ENCODE peak calls at places on chromosomes 6 and 20, in nine cellular contexts. V is AG09309; A is A549; X is CD8-positive, alpha-beta T cell; W is fibroblast of mammary gland; Y is adrenal gland; M is ovary; C is fibroblast of lung; R is GM12865. B is an unnamed sample.

GRCh38 chr20:30168025-30168799 is 1089.3 kb upstream of the DEFB115 start:
- DNase-seq in V (no peak), A (no peak), X (no peak), W (no peak), Y (no peak), M (peak), C (no peak), R (no peak), B (no peak)

GRCh38 chr6:154580397-154581135 is 70.1 kb upstream of the CNKSR3 start:
- DNase-seq in V (no peak), A (no peak), X (no peak), W (no peak), Y (no peak), M (no peak), C (no peak), R (no peak), B (no peak)

GRCh38 chr6:122755901-122756300 is 23.6 kb upstream of the FABP7 start:
- DNase-seq in V (no peak), A (no peak), X (no peak), W (no peak), Y (no peak), M (no peak), C (no peak), R (no peak), B (no peak)

GRCh38 chr6:28543671-28544131 is 18.0 kb downstream of the GPX5 start:
- DNase-seq in V (no peak), A (peak), X (peak), W (peak), Y (no peak), M (peak), C (peak), R (peak), B (peak)

GRCh38 chr20:37575884-37576283 is 48.2 kb upstream of the BLCAP start:
- DNase-seq in V (no peak), A (no peak), X (no peak), W (no peak), Y (no peak), M (no peak), C (no peak), R (peak), B (no peak)

GRCh38 chr20:52724586-52724985 is 247.6 kb upstream of the TSHZ2 start:
- DNase-seq in V (no peak), A (no peak), X (no peak), W (no peak), Y (no peak), M (no peak), C (no peak), R (no peak), B (no peak)

GRCh38 chr6:16321826-16322225 is 83.4 kb downstream of the GMPR start:
- DNase-seq in V (no peak), A (no peak), X (no peak), W (no peak), Y (no peak), M (no peak), C (no peak), R (no peak), B (no peak)

GRCh38 chr6:40894962-40895799 is 143.8 kb downstream of the UNC5CL start:
- DNase-seq in V (peak), A (peak), X (no peak), W (peak), Y (peak), M (peak), C (peak), R (no peak), B (peak)

GRCh38 chr6:5181494-5182287 is 79.1 kb downstream of the LYRM4 start:
- DNase-seq in V (no peak), A (peak), X (no peak), W (no peak), Y (no peak), M (no peak), C (no peak), R (no peak), B (peak)

GRCh38 chr6:139112146-139112545 is 22.7 kb upstream of the HECA start:
- DNase-seq in V (no peak), A (no peak), X (no peak), W (no peak), Y (no peak), M (no peak), C (no peak), R (no peak), B (no peak)

GRCh38 chr6:158002249-158002950 is 20.7 kb downstream of the SYNJ2 start:
- DNase-seq in V (no peak), A (no peak), X (no peak), W (no peak), Y (no peak), M (no peak), C (no peak), R (no peak), B (no peak)

GRCh38 chr6:48560408-48560807 is 449.4 kb upstream of the PTCHD4 start:
- DNase-seq in V (no peak), A (no peak), X (no peak), W (peak), Y (no peak), M (no peak), C (peak), R (no peak), B (peak)

GRCh38 chr20:24913076-24913628 is 35.9 kb upstream of the CST7 start:
- DNase-seq in V (no peak), A (no peak), X (no peak), W (no peak), Y (no peak), M (no peak), C (no peak), R (no peak), B (no peak)

GRCh38 chr6:169387809-169388383 is 134.2 kb upstream of the THBS2 start:
- DNase-seq in V (no peak), A (no peak), X (no peak), W (no peak), Y (no peak), M (no peak), C (no peak), R (no peak), B (no peak)

GRCh38 chr6:169388767-169389166 is 135.1 kb upstream of the THBS2 start:
- DNase-seq in V (no peak), A (no peak), X (no peak), W (no peak), Y (no peak), M (no peak), C (no peak), R (no peak), B (no peak)

GRCh38 chr6:169393753-169394152 is 140.1 kb upstream of the THBS2 start:
- DNase-seq in V (no peak), A (no peak), X (no peak), W (no peak), Y (no peak), M (no peak), C (no peak), R (no peak), B (no peak)

GRCh38 chr6:169395080-169395805 is 141.6 kb upstream of the THBS2 start:
- DNase-seq in V (no peak), A (no peak), X (no peak), W (no peak), Y (no peak), M (no peak), C (no peak), R (no peak), B (no peak)

GRCh38 chr6:169391473-169392071 is 137.9 kb upstream of the THBS2 start:
- DNase-seq in V (no peak), A (no peak), X (no peak), W (peak), Y (no peak), M (no peak), C (peak), R (no peak), B (no peak)
- TF ChIP-seq CTCF in V (no peak), A (no peak), X (no peak), W (no peak), Y (no peak), M (no peak), C (no peak), R (no peak), B (no peak)

GRCh38 chr6:13302751-13303667 is 25.3 kb downstream of the TBC1D7 start:
- DNase-seq in V (peak), A (peak), X (no peak), W (peak), Y (peak), M (peak), C (peak), R (peak), B (peak)
- H3K4me3 ChIP-seq in V (no peak), A (no peak), X (no peak), W (no peak), Y (no peak), M (no peak), C (peak), R (peak), B (no peak)

DNA sequence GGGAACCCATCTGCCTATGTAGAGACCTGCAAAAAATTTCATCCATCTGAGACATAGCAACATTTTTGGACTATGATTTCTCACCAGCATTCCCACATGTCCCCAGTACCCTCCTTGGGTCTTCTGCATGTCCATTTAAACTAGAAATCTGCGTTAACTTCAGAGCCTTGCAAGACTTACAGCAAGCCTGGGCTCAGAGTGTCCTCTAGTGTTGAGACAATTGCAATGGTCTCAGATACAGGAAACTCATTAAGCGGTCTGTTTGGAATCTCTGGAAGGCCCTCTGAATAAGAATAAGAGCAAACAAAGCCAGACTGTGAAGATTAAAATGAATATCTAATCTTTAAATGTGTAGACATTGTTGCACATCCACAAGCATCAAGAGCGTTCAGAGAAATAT is 20.5 kb upstream of the PI3 start:
- DNase-seq in V (no peak), A (peak), X (no peak), W (no peak), Y (no peak), M (no peak), C (peak), R (no peak), B (peak)
- TF ChIP-seq CTCF in V (peak), A (no peak), X (no peak), W (no peak), Y (no peak), M (no peak), C (no peak), R (no peak), B (no peak)

GRCh38 chr20:34390769-34391447 is 27.8 kb downstream of the ITCH start:
- DNase-seq in V (peak), A (peak), X (no peak), W (peak), Y (peak), M (peak), C (peak), R (no peak), B (peak)
- H3K4me3 ChIP-seq in V (no peak), A (peak), X (no peak), W (no peak), Y (no peak), M (no peak), C (no peak), R (no peak), B (no peak)

GRCh38 chr20:62624325-62624690 is 18.0 kb upstream of the SLCO4A1 start:
- DNase-seq in V (no peak), A (no peak), X (no peak), W (no peak), Y (no peak), M (no peak), C (no peak), R (peak), B (no peak)

GRCh38 chr20:62622877-62623487 is 19.3 kb upstream of the SLCO4A1 start:
- DNase-seq in V (no peak), A (no peak), X (no peak), W (no peak), Y (peak), M (no peak), C (no peak), R (no peak), B (no peak)

GRCh38 chr20:62622178-62622876 is 20.0 kb upstream of the SLCO4A1 start:
- DNase-seq in V (no peak), A (no peak), X (no peak), W (no peak), Y (no peak), M (no peak), C (no peak), R (no peak), B (no peak)

GRCh38 chr20:62624719-62625455 is 17.4 kb upstream of the SLCO4A1 start:
- DNase-seq in V (no peak), A (no peak), X (no peak), W (no peak), Y (peak), M (no peak), C (no peak), R (no peak), B (no peak)

DNA sequence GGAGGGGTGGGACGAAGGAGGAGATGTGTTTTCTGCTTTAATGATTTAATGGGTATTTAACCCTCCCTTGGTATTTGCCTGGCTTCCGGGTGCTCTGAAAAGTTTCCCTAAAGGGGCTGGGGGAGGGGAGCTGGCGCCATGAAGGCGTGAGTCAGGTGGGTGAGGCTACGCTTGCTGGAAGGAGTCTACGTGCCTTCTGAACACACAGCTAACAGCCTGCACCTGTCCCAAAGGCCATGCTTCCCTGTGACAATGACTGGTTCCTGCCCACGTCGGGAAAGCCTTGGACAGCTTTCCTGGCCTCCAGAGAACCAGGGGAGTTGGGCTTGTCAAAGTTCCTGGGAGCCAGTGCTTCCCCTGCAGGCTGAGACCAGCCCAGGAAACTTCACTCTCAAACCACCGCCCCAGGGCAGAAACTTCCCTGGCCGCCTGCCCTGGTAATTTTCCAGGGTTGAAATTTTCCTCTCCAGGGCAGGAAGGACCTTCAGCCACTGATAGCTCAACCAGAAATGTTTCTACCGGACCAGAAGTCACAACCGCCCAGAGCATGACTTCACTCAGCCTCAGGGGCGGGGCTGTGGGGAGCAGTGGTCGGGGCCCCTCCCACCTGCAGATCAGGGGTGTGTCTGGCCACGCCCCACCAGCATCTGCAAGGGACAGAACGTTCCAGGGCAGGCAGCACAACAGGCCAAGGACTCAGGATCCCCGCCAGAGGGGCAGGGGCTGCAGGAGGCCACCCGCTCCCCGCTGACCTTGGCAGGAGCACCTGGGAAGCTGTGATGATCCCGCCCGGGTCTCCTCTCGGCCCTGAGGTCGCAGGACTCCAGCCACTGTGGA is 18.6 kb upstream of the SLCO4A1 start:
- DNase-seq in V (peak), A (peak), X (peak), W (peak), Y (peak), M (peak), C (peak), R (peak), B (peak)
- TF ChIP-seq CTCF in V (peak), A (no peak), X (no peak), W (no peak), Y (peak), M (no peak), C (no peak), R (no peak), B (peak)

GRCh38 chr6:42095776-42096541 is 45.6 kb downstream of the TAF8 start:
- DNase-seq in V (no peak), A (peak), X (no peak), W (no peak), Y (no peak), M (no peak), C (no peak), R (no peak), B (no peak)

GRCh38 chr6:42101186-42101657 is 41.2 kb downstream of the C6orf132 start:
- DNase-seq in V (no peak), A (no peak), X (no peak), W (peak), Y (no peak), M (no peak), C (peak), R (no peak), B (peak)

GRCh38 chr6:42103218-42103617 is 39.2 kb downstream of the C6orf132 start:
- DNase-seq in V (no peak), A (no peak), X (no peak), W (no peak), Y (no peak), M (no peak), C (no peak), R (no peak), B (no peak)

GRCh38 chr6:42100029-42100901 is 42.2 kb downstream of the C6orf132 start:
- DNase-seq in V (no peak), A (peak), X (no peak), W (peak), Y (peak), M (no peak), C (peak), R (no peak), B (peak)

DNA sequence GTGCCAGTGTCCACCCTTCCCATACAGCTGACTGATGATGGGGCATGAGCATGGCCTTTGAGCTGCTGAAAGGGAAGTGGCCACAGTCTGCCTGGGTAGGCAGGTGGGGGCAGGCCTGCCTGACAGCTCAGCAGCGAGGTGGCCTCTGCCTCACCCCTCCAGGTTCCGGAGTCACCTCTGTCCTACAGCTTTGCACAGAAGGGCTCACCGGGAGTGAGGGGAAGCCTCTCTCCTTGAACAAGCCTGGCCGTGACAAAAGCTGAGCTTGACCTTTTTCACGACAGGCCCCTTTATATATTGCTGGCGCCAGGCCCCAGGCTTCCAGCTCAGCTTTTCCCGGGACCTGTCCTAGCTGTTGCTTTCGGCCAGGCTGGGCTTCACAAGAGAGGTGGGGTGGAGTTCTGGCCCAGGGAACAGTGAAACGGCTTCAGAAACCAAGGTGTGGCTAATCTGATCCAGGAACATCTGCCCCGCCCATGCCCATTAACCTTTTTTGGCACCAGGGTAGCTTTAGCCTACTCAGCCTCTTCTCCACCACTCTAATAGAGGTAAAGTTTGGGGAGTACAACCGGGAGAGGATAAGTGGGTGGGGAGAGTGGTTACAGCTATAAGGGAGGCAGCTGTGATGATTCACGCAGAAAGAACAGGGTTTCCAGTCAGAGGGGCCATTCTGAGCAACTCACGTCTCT is 42.9 kb downstream of the C6orf132 start:
- DNase-seq in V (no peak), A (no peak), X (no peak), W (peak), Y (peak), M (no peak), C (peak), R (no peak), B (peak)
- H3K4me3 ChIP-seq in V (no peak), A (no peak), X (no peak), W (no peak), Y (no peak), M (no peak), C (no peak), R (no peak), B (no peak)

GRCh38 chr6:140382351-140382750 is 1007.9 kb upstream of the CITED2 start:
- DNase-seq in V (no peak), A (no peak), X (no peak), W (no peak), Y (no peak), M (no peak), C (no peak), R (peak), B (no peak)
- TF ChIP-seq CTCF in V (no peak), A (no peak), X (no peak), W (no peak), Y (no peak), M (no peak), C (no peak), R (no peak), B (no peak)

GRCh38 chr6:10521104-10521808 is at the start of gene GCNT2:
- DNase-seq in V (no peak), A (peak), X (no peak), W (no peak), Y (no peak), M (no peak), C (peak), R (peak), B (peak)
- H3K4me3 ChIP-seq in V (no peak), A (peak), X (no peak), W (no peak), Y (no peak), M (no peak), C (no peak), R (peak), B (peak)

GRCh38 chr20:364905-365794 is 15.4 kb upstream of the TRIB3 start:
- DNase-seq in V (no peak), A (peak), X (no peak), W (peak), Y (peak), M (no peak), C (no peak), R (no peak), B (peak)

GRCh38 chr20:363319-364078 is 16.6 kb downstream of the NRSN2 start:
- DNase-seq in V (no peak), A (peak), X (no peak), W (no peak), Y (no peak), M (no peak), C (no peak), R (no peak), B (no peak)

GRCh38 chr20:361562-361961 is 14.7 kb downstream of the NRSN2 start:
- DNase-seq in V (no peak), A (no peak), X (no peak), W (no peak), Y (no peak), M (no peak), C (no peak), R (peak), B (no peak)

GRCh38 chr20:358891-359555 is 12.1 kb downstream of the NRSN2 start:
- DNase-seq in V (no peak), A (no peak), X (no peak), W (no peak), Y (no peak), M (no peak), C (no peak), R (no peak), B (peak)

DNA sequence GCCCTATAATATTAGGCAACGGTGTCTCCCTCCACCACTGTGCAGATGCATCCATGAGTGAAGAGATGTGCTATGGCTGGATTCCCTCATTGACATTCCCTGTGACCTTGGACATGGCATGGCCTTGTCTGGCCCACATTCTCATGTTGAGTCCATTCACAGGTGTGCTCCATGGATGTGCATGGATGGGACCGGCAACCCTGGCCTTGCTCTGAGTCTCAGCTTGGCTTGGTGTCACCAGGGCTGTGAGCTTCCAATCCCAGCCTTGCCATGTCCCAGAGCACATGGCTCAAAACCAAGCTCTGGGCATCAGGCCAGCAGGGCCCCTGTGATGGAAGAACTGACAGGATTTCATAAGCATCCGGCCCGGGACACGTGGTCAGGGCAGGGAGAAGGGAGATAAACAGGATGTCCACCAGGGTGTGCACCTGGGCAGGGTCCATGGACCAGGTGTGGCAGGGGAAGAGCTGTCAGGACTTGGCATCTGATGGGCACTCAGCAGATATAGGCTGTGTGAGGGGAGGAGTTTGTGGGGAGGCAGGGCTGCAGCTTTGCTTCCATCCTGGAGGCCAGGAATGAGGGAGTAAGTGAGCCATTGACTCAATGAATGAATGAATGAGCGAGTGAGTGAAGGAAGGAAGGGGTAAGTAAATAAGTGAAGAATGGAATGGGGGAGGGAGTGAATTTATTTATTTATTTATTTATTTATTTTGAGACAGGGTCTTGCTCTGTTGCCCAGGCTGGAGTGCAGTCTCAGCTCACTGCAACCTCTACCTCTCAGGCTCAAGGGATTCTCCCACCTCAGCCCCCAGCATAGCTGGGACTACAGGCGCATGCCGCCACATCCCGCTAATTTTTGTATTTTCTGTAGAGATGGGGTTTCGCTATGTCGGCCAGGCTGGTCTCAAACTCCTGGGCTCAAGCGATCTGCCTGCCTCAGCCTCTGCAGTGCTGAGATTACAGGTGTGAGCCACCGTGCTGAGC is 15.7 kb downstream of the NRSN2 start:
- DNase-seq in V (no peak), A (peak), X (no peak), W (peak), Y (peak), M (peak), C (peak), R (peak), B (peak)
- TF ChIP-seq CTCF in V (peak), A (peak), X (no peak), W (peak), Y (peak), M (no peak), C (peak), R (peak), B (peak)